ENCODE peak calls at places on chromosomes 13 and 19, in eight cellular contexts. T, W, O, B, Y, M, K and F are unnamed samples.

GRCh38 chr19:23698711-23699520 is 11.9 kb upstream of the ZNF675 start:
- DNase-seq in T (no peak), W (no peak), O (peak; percentile 19), B (no peak), Y (peak; percentile 31), M (no peak), K (no peak), F (no peak)

GRCh38 chr19:3336680-3337523 is 29.5 kb upstream of the NFIC start:
- DNase-seq in T (no peak), W (peak; percentile 76), O (no peak), B (peak; percentile 65), Y (peak; percentile 38), M (peak; percentile 94), K (peak; percentile 72), F (no peak)

GRCh38 chr13:29438772-29439171 is 156.7 kb downstream of the SLC7A1 start:
- DNase-seq in T (no peak), W (no peak), O (peak; percentile 79), B (peak; percentile 37), Y (no peak), M (no peak), K (no peak), F (no peak)

GRCh38 chr19:5083547-5083965 is 114.6 kb downstream of the KDM4B start:
- DNase-seq in T (no peak), W (no peak), O (no peak), B (no peak), Y (no peak), M (no peak), K (peak; percentile 41), F (no peak)

GRCh38 chr19:6498294-6499036 is 3.6 kb downstream of the TUBB4A start:
- DNase-seq in T (no peak), W (no peak), O (no peak), B (no peak), Y (no peak), M (no peak), K (no peak), F (no peak)

GRCh38 chr13:35994131-35994966 is 136.8 kb downstream of the DCLK1 start:
- DNase-seq in T (no peak), W (no peak), O (no peak), B (peak; percentile 91), Y (peak; percentile 75), M (peak; percentile 94), K (no peak), F (no peak)

GRCh38 chr13:109297628-109298027 is 488.8 kb downstream of the IRS2 start:
- DNase-seq in T (no peak), W (no peak), O (no peak), B (peak; percentile 92), Y (peak; percentile 80), M (no peak), K (no peak), F (no peak)

GRCh38 chr19:2187164-2187563 is 23.4 kb downstream of the DOT1L start:
- DNase-seq in T (no peak), W (no peak), O (no peak), B (no peak), Y (no peak), M (no peak), K (no peak), F (no peak)

GRCh38 chr13:80945328-80945727 is 604.4 kb upstream of the SPRY2 start:
- DNase-seq in T (no peak), W (peak; percentile 18), O (peak; percentile 53), B (no peak), Y (no peak), M (no peak), K (no peak), F (peak; percentile 11)

GRCh38 chr19:7868326-7868670 is 5.9 kb downstream of the PRR36 start:
- DNase-seq in T (peak; percentile 74), W (no peak), O (no peak), B (no peak), Y (no peak), M (peak; percentile 59), K (no peak), F (peak; percentile 20)

GRCh38 chr13:98648676-98649075 is 71.8 kb upstream of the STK24 start:
- DNase-seq in T (no peak), W (no peak), O (no peak), B (no peak), Y (no peak), M (no peak), K (no peak), F (no peak)

GRCh38 chr19:47107201-47107952 is 6.2 kb downstream of the ZC3H4 start:
- DNase-seq in T (no peak), W (no peak), O (no peak), B (peak; percentile 40), Y (peak; percentile 53), M (no peak), K (no peak), F (no peak)

GRCh38 chr13:111397202-111397880 is 76.9 kb downstream of the TEX29 start:
- DNase-seq in T (no peak), W (no peak), O (no peak), B (no peak), Y (no peak), M (no peak), K (no peak), F (no peak)

GRCh38 chr19:35253316-35254286 is 4.8 kb downstream of the LSR start:
- DNase-seq in T (no peak), W (no peak), O (no peak), B (no peak), Y (no peak), M (no peak), K (no peak), F (no peak)

GRCh38 chr19:50155520-50156109 is 7.5 kb downstream of the IZUMO2 start:
- DNase-seq in T (no peak), W (no peak), O (no peak), B (no peak), Y (no peak), M (no peak), K (no peak), F (no peak)

GRCh38 chr19:37817180-37817911 is 38.0 kb upstream of the ZNF573 start:
- DNase-seq in T (no peak), W (peak; percentile 57), O (peak; percentile 88), B (peak; percentile 36), Y (peak; percentile 10), M (no peak), K (peak; percentile 43), F (peak; percentile 63)

GRCh38 chr13:48214519-48215121 is 18.4 kb upstream of the ITM2B start:
- DNase-seq in T (no peak), W (no peak), O (no peak), B (no peak), Y (peak; percentile 49), M (no peak), K (no peak), F (no peak)